ENCODE peak calls at places on chromosomes 1 and 21, in six cellular contexts. E is HT1080, X is AG04450, Z is GOT3, U is fibroblast of mammary gland, T is amniotic epithelial cell. M is an unnamed sample.

GRCh38 chr1:111821121-111821745 is 65.5 kb downstream of the DDX20 start:
- DNase-seq in E (no peak), X (no peak), Z (no peak), U (no peak), T (no peak), M (no peak)

GRCh38 chr1:32870615-32871363 is at the start of gene FNDC5:
- DNase-seq in E (no peak), X (no peak), Z (no peak), U (no peak), T (no peak), M (peak; percentile 59)

GRCh38 chr1:44405804-44406743 is 1.0 kb downstream of the RNF220 start:
- DNase-seq in E (no peak), X (no peak), Z (no peak), U (no peak), T (no peak), M (no peak)

GRCh38 chr1:228472655-228473054 is 14.5 kb upstream of the RNF187 start:
- DNase-seq in E (peak; percentile 76), X (no peak), Z (no peak), U (peak; percentile 38), T (peak; percentile 29), M (no peak)

GRCh38 chr1:200755456-200755855 is 16.8 kb downstream of the CAMSAP2 start:
- DNase-seq in E (no peak), X (no peak), Z (no peak), U (no peak), T (no peak), M (no peak)

GRCh38 chr1:55593299-55593698 is 378.1 kb upstream of the USP24 start:
- DNase-seq in E (no peak), X (no peak), Z (no peak), U (no peak), T (no peak), M (no peak)

GRCh38 chr1:85583355-85584263 is 3.0 kb downstream of the CCN1 start:
- DNase-seq in E (no peak), X (no peak), Z (no peak), U (peak; percentile 52), T (no peak), M (no peak)

GRCh38 chr21:41564871-41565281 is 56.9 kb upstream of the TMPRSS2 start:
- DNase-seq in E (peak; percentile 53), X (no peak), Z (no peak), U (peak; percentile 93), T (peak; percentile 47), M (no peak)

GRCh38 chr1:238652346-238652968 is 733.9 kb upstream of the CHRM3 start:
- DNase-seq in E (peak; percentile 47), X (no peak), Z (no peak), U (peak; percentile 95), T (peak; percentile 63), M (no peak)

GRCh38 chr1:1116701-1117468 is 996 bp upstream of the C1orf159 start:
- DNase-seq in E (no peak), X (no peak), Z (no peak), U (no peak), T (no peak), M (no peak)

GRCh38 chr1:208093754-208094719 is 150.1 kb downstream of the PLXNA2 start:
- DNase-seq in E (peak; percentile 46), X (no peak), Z (no peak), U (peak; percentile 59), T (peak; percentile 72), M (no peak)

GRCh38 chr1:94321662-94322061 is 84.3 kb upstream of the ARHGAP29 start:
- DNase-seq in E (no peak), X (no peak), Z (no peak), U (no peak), T (no peak), M (no peak)

GRCh38 chr1:21647431-21648373 is 21.5 kb downstream of the RAP1GAP start:
- DNase-seq in E (peak; percentile 56), X (peak; percentile 30), Z (peak; percentile 12), U (peak; percentile 59), T (peak; percentile 69), M (no peak)

GRCh38 chr1:199979071-199979470 is 48.4 kb upstream of the NR5A2 start:
- DNase-seq in E (no peak), X (no peak), Z (no peak), U (no peak), T (no peak), M (no peak)

GRCh38 chr1:79190074-79190473 is 183.5 kb upstream of the ADGRL4 start:
- DNase-seq in E (no peak), X (no peak), Z (no peak), U (no peak), T (no peak), M (no peak)

GRCh38 chr1:121458291-121459048 is 273.7 kb downstream of the SRGAP2C start:
- DNase-seq in E (no peak), X (no peak), Z (no peak), U (peak; percentile 18), T (no peak), M (no peak)

GRCh38 chr21:38989745-38990423 is 184.2 kb downstream of the ETS2 start:
- DNase-seq in E (peak; percentile 68), X (peak; percentile 87), Z (no peak), U (peak; percentile 92), T (peak; percentile 66), M (no peak)

GRCh38 chr1:246506440-246506784 is 667 bp downstream of the SMYD3 start:
- DNase-seq in E (no peak), X (no peak), Z (no peak), U (no peak), T (no peak), M (no peak)

GRCh38 chr1:156400191-156400920 is 31.3 kb downstream of the RHBG start:
- DNase-seq in E (no peak), X (no peak), Z (no peak), U (no peak), T (no peak), M (no peak)

GRCh38 chr1:72009756-72010441 is 272.4 kb downstream of the NEGR1 start:
- DNase-seq in E (no peak), X (no peak), Z (no peak), U (no peak), T (no peak), M (no peak)

GRCh38 chr1:6815722-6816121 is 30.5 kb downstream of the CAMTA1 start:
- DNase-seq in E (no peak), X (no peak), Z (no peak), U (no peak), T (no peak), M (no peak)

GRCh38 chr1:175803413-175803812 is 60.0 kb upstream of the TNR start:
- DNase-seq in E (no peak), X (no peak), Z (no peak), U (no peak), T (no peak), M (no peak)

GRCh38 chr1:7902478-7903084 is 38.1 kb downstream of the TNFRSF9 start:
- DNase-seq in E (peak; percentile 74), X (peak; percentile 46), Z (peak; percentile 30), U (peak; percentile 77), T (peak; percentile 78), M (peak; percentile 47)

GRCh38 chr1:115609021-115609420 is 32.7 kb upstream of the VANGL1 start:
- DNase-seq in E (no peak), X (no peak), Z (no peak), U (no peak), T (peak; percentile 25), M (no peak)

GRCh38 chr1:163273766-163274441 is 47.9 kb upstream of the NUF2 start:
- DNase-seq in E (no peak), X (no peak), Z (no peak), U (no peak), T (no peak), M (no peak)

GRCh38 chr1:56450004-56450666 is 129.2 kb downstream of the PLPP3 start:
- DNase-seq in E (no peak), X (no peak), Z (no peak), U (no peak), T (peak; percentile 24), M (no peak)

GRCh38 chr1:192867180-192867579 is 58.3 kb downstream of the RGS2 start:
- DNase-seq in E (no peak), X (no peak), Z (no peak), U (no peak), T (no peak), M (no peak)

GRCh38 chr1:191629836-191630235 is 528.4 kb upstream of the RGS18 start:
- DNase-seq in E (no peak), X (no peak), Z (no peak), U (no peak), T (no peak), M (no peak)